ENCODE peak calls at places on chromosomes 6 and 20, in ten cellular contexts. One of them, this sample, is unnamed.

GRCh38 chr6:144741659-144742058 is 456.5 kb downstream of the UTRN start:
- DNase-seq in AG09309: no peak
- DNase-seq in cardiac fibroblast: no peak
- DNase-seq in stomach: no peak
- DNase-seq in neural progenitor cell: no peak
- DNase-seq in GM23338: no peak
- DNase-seq in dorsolateral prefrontal cortex: no peak
- DNase-seq in right lobe of liver: no peak
- DNase-seq in A673: no peak
- DNase-seq in heart right ventricle: no peak
- DNase-seq in this sample: no peak

GRCh38 chr6:148055410-148055809 is 287.2 kb upstream of the SASH1 start:
- DNase-seq in dorsolateral prefrontal cortex: no peak
- DNase-seq in cardiac fibroblast: no peak
- DNase-seq in heart right ventricle: no peak
- DNase-seq in neural progenitor cell: no peak
- DNase-seq in A673: no peak
- DNase-seq in stomach: no peak
- DNase-seq in AG09309: no peak
- DNase-seq in GM23338: no peak
- DNase-seq in right lobe of liver: no peak
- DNase-seq in this sample: no peak

GRCh38 chr20:37630993-37631392 is 62.8 kb upstream of the CTNNBL1 start:
- DNase-seq in right lobe of liver: no peak
- DNase-seq in neural progenitor cell: no peak
- DNase-seq in stomach: no peak
- DNase-seq in A673: no peak
- DNase-seq in dorsolateral prefrontal cortex: no peak
- DNase-seq in cardiac fibroblast: no peak
- DNase-seq in AG09309: no peak
- DNase-seq in heart right ventricle: no peak
- DNase-seq in GM23338: no peak
- DNase-seq in this sample: no peak

GRCh38 chr6:91751496-91751895 is 1164.6 kb upstream of the MAP3K7 start:
- DNase-seq in right lobe of liver: no peak
- DNase-seq in heart right ventricle: no peak
- DNase-seq in neural progenitor cell: no peak
- DNase-seq in GM23338: no peak
- DNase-seq in AG09309: no peak
- DNase-seq in cardiac fibroblast: no peak
- DNase-seq in dorsolateral prefrontal cortex: peak
- DNase-seq in stomach: no peak
- DNase-seq in A673: no peak
- DNase-seq in this sample: no peak

GRCh38 chr6:110414669-110415296 is 592 bp downstream of the DDO start:
- DNase-seq in A673: no peak
- DNase-seq in cardiac fibroblast: no peak
- DNase-seq in GM23338: no peak
- DNase-seq in right lobe of liver: no peak
- DNase-seq in AG09309: no peak
- DNase-seq in dorsolateral prefrontal cortex: no peak
- DNase-seq in neural progenitor cell: no peak
- DNase-seq in heart right ventricle: no peak
- DNase-seq in stomach: no peak
- DNase-seq in this sample: no peak

GRCh38 chr20:24970743-24971142 is 21.7 kb downstream of the CST7 start:
- DNase-seq in GM23338: no peak
- DNase-seq in right lobe of liver: no peak
- DNase-seq in A673: no peak
- DNase-seq in heart right ventricle: no peak
- DNase-seq in dorsolateral prefrontal cortex: peak
- DNase-seq in cardiac fibroblast: no peak
- DNase-seq in neural progenitor cell: no peak
- DNase-seq in AG09309: no peak
- DNase-seq in stomach: no peak
- DNase-seq in this sample: no peak

GRCh38 chr6:17640477-17640917 is 40.4 kb downstream of the FAM8A1 start:
- DNase-seq in GM23338: no peak
- DNase-seq in stomach: no peak
- DNase-seq in dorsolateral prefrontal cortex: no peak
- DNase-seq in cardiac fibroblast: peak
- DNase-seq in heart right ventricle: no peak
- DNase-seq in AG09309: peak
- DNase-seq in neural progenitor cell: no peak
- DNase-seq in right lobe of liver: no peak
- DNase-seq in A673: no peak
- DNase-seq in this sample: no peak

GRCh38 chr6:132060591-132060990 is 109.4 kb upstream of the CCN2 start:
- DNase-seq in heart right ventricle: no peak
- DNase-seq in A673: no peak
- DNase-seq in right lobe of liver: no peak
- DNase-seq in stomach: no peak
- DNase-seq in GM23338: no peak
- DNase-seq in dorsolateral prefrontal cortex: no peak
- DNase-seq in neural progenitor cell: no peak
- DNase-seq in AG09309: no peak
- DNase-seq in cardiac fibroblast: peak
- DNase-seq in this sample: no peak

GRCh38 chr6:34908194-34908593 is 19.1 kb downstream of the ANKS1A start:
- DNase-seq in cardiac fibroblast: no peak
- DNase-seq in dorsolateral prefrontal cortex: no peak
- DNase-seq in neural progenitor cell: no peak
- DNase-seq in heart right ventricle: no peak
- DNase-seq in GM23338: peak
- DNase-seq in stomach: no peak
- DNase-seq in right lobe of liver: no peak
- DNase-seq in AG09309: no peak
- DNase-seq in A673: no peak
- DNase-seq in this sample: peak

GRCh38 chr6:158475344-158476302 is 84.3 kb upstream of the TMEM181 start:
- DNase-seq in stomach: peak
- DNase-seq in right lobe of liver: no peak
- DNase-seq in heart right ventricle: no peak
- DNase-seq in dorsolateral prefrontal cortex: peak
- DNase-seq in AG09309: peak
- DNase-seq in cardiac fibroblast: peak
- DNase-seq in A673: peak
- DNase-seq in neural progenitor cell: peak
- DNase-seq in GM23338: no peak
- DNase-seq in this sample: no peak

DNA sequence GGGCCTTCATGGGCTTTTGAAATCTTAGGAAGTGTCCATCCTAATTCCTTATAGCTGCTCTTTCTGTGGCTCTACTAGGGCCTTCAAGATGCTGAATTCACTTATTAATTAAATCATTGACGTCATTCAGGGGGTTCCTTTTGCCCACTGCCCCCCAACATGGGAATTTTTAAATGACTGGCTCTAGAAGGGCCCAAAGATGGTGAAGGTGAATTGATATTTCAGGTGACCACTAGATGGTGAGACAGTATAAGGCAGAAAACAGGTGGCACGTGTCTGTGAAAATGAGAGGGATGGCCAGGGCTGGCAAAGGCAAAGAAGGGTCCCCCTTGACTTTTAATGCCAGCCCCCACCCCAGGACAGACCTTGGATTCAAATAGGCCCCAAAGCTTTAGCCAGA is 11.8 kb downstream of the GNAS start:
- DNase-seq in right lobe of liver: no peak
- DNase-seq in GM23338: no peak
- DNase-seq in AG09309: no peak
- DNase-seq in cardiac fibroblast: no peak
- DNase-seq in heart right ventricle: no peak
- DNase-seq in stomach: no peak
- DNase-seq in dorsolateral prefrontal cortex: no peak
- DNase-seq in A673: no peak
- DNase-seq in neural progenitor cell: no peak
- DNase-seq in this sample: peak
- TF ChIP-seq CTCF in right lobe of liver: peak
- TF ChIP-seq CTCF in GM23338: peak
- TF ChIP-seq CTCF in AG09309: peak
- TF ChIP-seq CTCF in cardiac fibroblast: no peak
- TF ChIP-seq CTCF in heart right ventricle: no peak
- TF ChIP-seq CTCF in stomach: no peak
- TF ChIP-seq CTCF in dorsolateral prefrontal cortex: no peak
- TF ChIP-seq CTCF in A673: peak
- TF ChIP-seq CTCF in neural progenitor cell: peak
- TF ChIP-seq CTCF in this sample: peak

GRCh38 chr6:43496370-43497128 is 13.6 kb downstream of the LRRC73 start:
- DNase-seq in dorsolateral prefrontal cortex: peak
- DNase-seq in stomach: no peak
- DNase-seq in right lobe of liver: no peak
- DNase-seq in GM23338: peak
- DNase-seq in A673: no peak
- DNase-seq in neural progenitor cell: peak
- DNase-seq in heart right ventricle: no peak
- DNase-seq in AG09309: no peak
- DNase-seq in cardiac fibroblast: peak
- DNase-seq in this sample: peak
- TF ChIP-seq CTCF in dorsolateral prefrontal cortex: peak
- TF ChIP-seq CTCF in stomach: peak
- TF ChIP-seq CTCF in right lobe of liver: peak
- TF ChIP-seq CTCF in GM23338: peak
- TF ChIP-seq CTCF in A673: peak
- TF ChIP-seq CTCF in neural progenitor cell: peak
- TF ChIP-seq CTCF in heart right ventricle: peak
- TF ChIP-seq CTCF in AG09309: peak
- TF ChIP-seq CTCF in cardiac fibroblast: peak
- TF ChIP-seq CTCF in this sample: peak

DNA sequence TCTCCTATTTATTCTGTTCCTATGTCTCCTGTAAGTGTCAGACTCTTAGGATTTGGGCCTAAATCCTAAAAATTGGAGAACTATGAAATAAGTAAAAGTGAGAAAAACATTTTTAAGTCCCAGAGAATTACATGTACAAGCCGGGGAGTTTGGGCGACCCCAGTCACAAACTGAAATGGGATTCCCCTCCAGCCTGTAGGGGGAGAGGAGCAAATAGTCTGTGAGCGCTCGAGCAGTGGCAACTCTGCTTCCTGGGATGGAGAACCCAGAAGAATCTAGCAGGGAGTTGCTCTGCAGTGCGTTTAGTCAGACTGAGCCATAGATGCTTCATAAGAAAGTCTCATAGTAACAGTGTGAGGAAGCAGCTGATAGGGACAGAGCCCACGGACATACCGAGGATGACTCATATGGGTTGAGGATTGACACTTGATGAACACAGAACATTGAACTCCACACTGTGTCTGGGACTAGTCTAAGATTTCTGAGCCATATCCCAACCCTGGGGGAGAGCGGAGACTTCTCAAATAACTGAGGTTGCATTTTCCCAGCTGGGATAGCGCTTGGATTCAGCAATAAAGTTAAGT is 437.2 kb downstream of the BCKDHB start:
- DNase-seq in heart right ventricle: no peak
- DNase-seq in GM23338: peak
- DNase-seq in cardiac fibroblast: peak
- DNase-seq in A673: no peak
- DNase-seq in AG09309: peak
- DNase-seq in stomach: no peak
- DNase-seq in right lobe of liver: no peak
- DNase-seq in neural progenitor cell: no peak
- DNase-seq in dorsolateral prefrontal cortex: no peak
- DNase-seq in this sample: no peak
- TF ChIP-seq CTCF in heart right ventricle: no peak
- TF ChIP-seq CTCF in GM23338: no peak
- TF ChIP-seq CTCF in cardiac fibroblast: peak
- TF ChIP-seq CTCF in A673: no peak
- TF ChIP-seq CTCF in AG09309: peak
- TF ChIP-seq CTCF in stomach: no peak
- TF ChIP-seq CTCF in right lobe of liver: no peak
- TF ChIP-seq CTCF in neural progenitor cell: no peak
- TF ChIP-seq CTCF in dorsolateral prefrontal cortex: no peak
- TF ChIP-seq CTCF in this sample: no peak

GRCh38 chr6:124964084-124964763 is 2.0 kb downstream of the RNF217 start:
- DNase-seq in heart right ventricle: no peak
- DNase-seq in dorsolateral prefrontal cortex: no peak
- DNase-seq in A673: no peak
- DNase-seq in GM23338: no peak
- DNase-seq in right lobe of liver: peak
- DNase-seq in cardiac fibroblast: peak
- DNase-seq in neural progenitor cell: peak
- DNase-seq in AG09309: no peak
- DNase-seq in stomach: no peak
- DNase-seq in this sample: no peak

GRCh38 chr6:124963416-124964083 is 1.3 kb downstream of the RNF217 start:
- DNase-seq in AG09309: no peak
- DNase-seq in cardiac fibroblast: peak
- DNase-seq in stomach: no peak
- DNase-seq in dorsolateral prefrontal cortex: no peak
- DNase-seq in heart right ventricle: no peak
- DNase-seq in GM23338: peak
- DNase-seq in right lobe of liver: peak
- DNase-seq in neural progenitor cell: no peak
- DNase-seq in A673: peak
- DNase-seq in this sample: no peak

GRCh38 chr6:124961784-124962611 is at the start of gene RNF217:
- DNase-seq in cardiac fibroblast: peak
- DNase-seq in right lobe of liver: peak
- DNase-seq in GM23338: peak
- DNase-seq in dorsolateral prefrontal cortex: peak
- DNase-seq in neural progenitor cell: peak
- DNase-seq in heart right ventricle: peak
- DNase-seq in A673: peak
- DNase-seq in AG09309: no peak
- DNase-seq in stomach: peak
- DNase-seq in this sample: peak

GRCh38 chr6:124961468-124961783 is 811 bp upstream of the RNF217 start:
- DNase-seq in GM23338: no peak
- DNase-seq in heart right ventricle: no peak
- DNase-seq in right lobe of liver: no peak
- DNase-seq in stomach: no peak
- DNase-seq in cardiac fibroblast: no peak
- DNase-seq in dorsolateral prefrontal cortex: no peak
- DNase-seq in A673: no peak
- DNase-seq in neural progenitor cell: no peak
- DNase-seq in AG09309: no peak
- DNase-seq in this sample: no peak

DNA sequence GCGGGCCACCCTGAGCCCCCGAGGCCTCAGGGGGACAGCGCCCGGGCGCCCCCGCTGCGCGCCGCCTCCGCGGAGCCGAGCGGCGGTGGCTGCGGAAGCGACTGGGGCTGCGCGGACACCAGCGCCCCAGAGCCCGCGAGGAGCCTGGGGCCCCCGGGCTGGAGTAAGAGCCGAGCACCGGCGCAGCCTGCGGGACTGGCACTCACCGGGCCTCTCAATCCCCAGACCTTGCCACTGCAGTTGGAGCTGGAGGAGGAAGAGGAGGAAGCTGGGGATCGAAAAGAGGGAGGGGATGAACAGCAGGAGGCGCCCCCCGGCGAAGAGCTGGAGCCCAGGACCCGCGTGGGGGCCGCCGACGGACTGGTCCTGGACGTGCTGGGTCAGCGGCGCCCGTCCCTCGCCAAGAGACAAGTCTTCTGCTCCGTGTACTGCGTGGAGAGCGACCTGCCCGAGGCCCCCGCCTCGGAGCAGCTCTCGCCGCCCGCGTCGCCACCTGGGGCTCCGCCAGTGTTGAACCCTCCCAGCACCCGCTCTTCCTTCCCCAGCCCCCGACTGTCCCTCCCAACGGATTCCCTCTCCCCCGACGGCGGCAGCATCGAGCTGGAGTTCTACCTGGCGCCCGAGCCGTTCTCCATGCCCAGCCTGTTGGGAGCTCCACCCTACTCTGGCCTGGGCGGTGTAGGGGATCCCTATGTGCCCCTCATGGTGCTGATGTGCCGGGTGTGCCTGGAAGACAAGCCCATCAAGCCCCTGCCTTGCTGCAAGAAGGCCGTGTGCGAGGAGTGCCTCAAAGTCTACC is 579 bp downstream of the RNF217 start:
- DNase-seq in GM23338: peak
- DNase-seq in right lobe of liver: peak
- DNase-seq in AG09309: no peak
- DNase-seq in heart right ventricle: peak
- DNase-seq in neural progenitor cell: peak
- DNase-seq in cardiac fibroblast: peak
- DNase-seq in A673: peak
- DNase-seq in stomach: peak
- DNase-seq in dorsolateral prefrontal cortex: peak
- DNase-seq in this sample: peak
- TF ChIP-seq CTCF in GM23338: peak
- TF ChIP-seq CTCF in right lobe of liver: no peak
- TF ChIP-seq CTCF in AG09309: peak
- TF ChIP-seq CTCF in heart right ventricle: peak
- TF ChIP-seq CTCF in neural progenitor cell: no peak
- TF ChIP-seq CTCF in cardiac fibroblast: no peak
- TF ChIP-seq CTCF in A673: peak
- TF ChIP-seq CTCF in stomach: no peak
- TF ChIP-seq CTCF in dorsolateral prefrontal cortex: peak
- TF ChIP-seq CTCF in this sample: no peak